ENCODE peak calls at places on chromosomes 1 and 21, in seven cellular contexts. One of them, this sample, is unnamed.

GRCh38 chr1:151512326-151512725 is 1.1 kb downstream of the CGN start:
- DNase-seq in activated T-helper 1 cell treated with Interleukin-2 at 50 U/mL for 16 hours: no peak
- DNase-seq in stimulated activated CD8-positive, alpha-beta memory T cell treated with anti-CD3 and anti-CD28 coated beads, Interleukin-2, amount 100 ng/mL, for 48 hours: no peak
- DNase-seq in astrocyte: no peak
- DNase-seq in posterior cingulate gyrus: no peak
- DNase-seq in endodermal cell: peak; percentile 63
- DNase-seq in memory B cell: no peak
- DNase-seq in this sample: no peak

GRCh38 chr1:160267284-160267991 is 5.1 kb upstream of the DCAF8 start:
- DNase-seq in activated T-helper 1 cell treated with Interleukin-2 at 50 U/mL for 16 hours: no peak
- DNase-seq in stimulated activated CD8-positive, alpha-beta memory T cell treated with anti-CD3 and anti-CD28 coated beads, Interleukin-2, amount 100 ng/mL, for 48 hours: no peak
- DNase-seq in astrocyte: no peak
- DNase-seq in posterior cingulate gyrus: no peak
- DNase-seq in endodermal cell: no peak
- DNase-seq in memory B cell: no peak
- DNase-seq in this sample: no peak

GRCh38 chr1:76669146-76669545 is 198.1 kb upstream of the ST6GALNAC5 start:
- DNase-seq in activated T-helper 1 cell treated with Interleukin-2 at 50 U/mL for 16 hours: no peak
- DNase-seq in stimulated activated CD8-positive, alpha-beta memory T cell treated with anti-CD3 and anti-CD28 coated beads, Interleukin-2, amount 100 ng/mL, for 48 hours: no peak
- DNase-seq in astrocyte: no peak
- DNase-seq in posterior cingulate gyrus: no peak
- DNase-seq in endodermal cell: no peak
- DNase-seq in memory B cell: no peak
- DNase-seq in this sample: no peak

GRCh38 chr1:90723561-90724108 is 6.5 kb upstream of the BARHL2 start:
- DNase-seq in activated T-helper 1 cell treated with Interleukin-2 at 50 U/mL for 16 hours: no peak
- DNase-seq in stimulated activated CD8-positive, alpha-beta memory T cell treated with anti-CD3 and anti-CD28 coated beads, Interleukin-2, amount 100 ng/mL, for 48 hours: no peak
- DNase-seq in astrocyte: no peak
- DNase-seq in posterior cingulate gyrus: no peak
- DNase-seq in endodermal cell: peak; percentile 97
- DNase-seq in memory B cell: no peak
- DNase-seq in this sample: no peak

GRCh38 chr1:170668301-170668789 is 4.4 kb downstream of the PRRX1 start:
- DNase-seq in activated T-helper 1 cell treated with Interleukin-2 at 50 U/mL for 16 hours: no peak
- DNase-seq in stimulated activated CD8-positive, alpha-beta memory T cell treated with anti-CD3 and anti-CD28 coated beads, Interleukin-2, amount 100 ng/mL, for 48 hours: no peak
- DNase-seq in astrocyte: no peak
- DNase-seq in posterior cingulate gyrus: no peak
- DNase-seq in endodermal cell: peak; percentile 74
- DNase-seq in memory B cell: no peak
- DNase-seq in this sample: no peak

GRCh38 chr1:70091811-70092210 is 113.6 kb downstream of the LRRC40 start:
- DNase-seq in activated T-helper 1 cell treated with Interleukin-2 at 50 U/mL for 16 hours: no peak
- DNase-seq in stimulated activated CD8-positive, alpha-beta memory T cell treated with anti-CD3 and anti-CD28 coated beads, Interleukin-2, amount 100 ng/mL, for 48 hours: no peak
- DNase-seq in astrocyte: no peak
- DNase-seq in posterior cingulate gyrus: no peak
- DNase-seq in endodermal cell: no peak
- DNase-seq in memory B cell: no peak
- DNase-seq in this sample: no peak

GRCh38 chr1:9404541-9404940 is 111.8 kb downstream of the SPSB1 start:
- DNase-seq in activated T-helper 1 cell treated with Interleukin-2 at 50 U/mL for 16 hours: no peak
- DNase-seq in stimulated activated CD8-positive, alpha-beta memory T cell treated with anti-CD3 and anti-CD28 coated beads, Interleukin-2, amount 100 ng/mL, for 48 hours: no peak
- DNase-seq in astrocyte: no peak
- DNase-seq in posterior cingulate gyrus: no peak
- DNase-seq in endodermal cell: no peak
- DNase-seq in memory B cell: no peak
- DNase-seq in this sample: no peak

GRCh38 chr21:23853796-23854379 is 1753.4 kb downstream of the MRPL39 start:
- DNase-seq in activated T-helper 1 cell treated with Interleukin-2 at 50 U/mL for 16 hours: no peak
- DNase-seq in stimulated activated CD8-positive, alpha-beta memory T cell treated with anti-CD3 and anti-CD28 coated beads, Interleukin-2, amount 100 ng/mL, for 48 hours: no peak
- DNase-seq in astrocyte: no peak
- DNase-seq in posterior cingulate gyrus: no peak
- DNase-seq in endodermal cell: no peak
- DNase-seq in memory B cell: peak; percentile 23
- DNase-seq in this sample: no peak

GRCh38 chr21:29205988-29206387 is 75.5 kb downstream of the MAP3K7CL start:
- DNase-seq in activated T-helper 1 cell treated with Interleukin-2 at 50 U/mL for 16 hours: no peak
- DNase-seq in stimulated activated CD8-positive, alpha-beta memory T cell treated with anti-CD3 and anti-CD28 coated beads, Interleukin-2, amount 100 ng/mL, for 48 hours: no peak
- DNase-seq in astrocyte: no peak
- DNase-seq in posterior cingulate gyrus: no peak
- DNase-seq in endodermal cell: no peak
- DNase-seq in memory B cell: no peak
- DNase-seq in this sample: no peak

GRCh38 chr1:150366416-150367296 is 2.7 kb downstream of the RPRD2 start:
- DNase-seq in activated T-helper 1 cell treated with Interleukin-2 at 50 U/mL for 16 hours: no peak
- DNase-seq in stimulated activated CD8-positive, alpha-beta memory T cell treated with anti-CD3 and anti-CD28 coated beads, Interleukin-2, amount 100 ng/mL, for 48 hours: no peak
- DNase-seq in astrocyte: peak; percentile 11
- DNase-seq in posterior cingulate gyrus: no peak
- DNase-seq in endodermal cell: no peak
- DNase-seq in memory B cell: no peak
- DNase-seq in this sample: no peak

GRCh38 chr1:151949371-151950193 is 40.3 kb upstream of the THEM4 start:
- DNase-seq in activated T-helper 1 cell treated with Interleukin-2 at 50 U/mL for 16 hours: no peak
- DNase-seq in stimulated activated CD8-positive, alpha-beta memory T cell treated with anti-CD3 and anti-CD28 coated beads, Interleukin-2, amount 100 ng/mL, for 48 hours: no peak
- DNase-seq in astrocyte: no peak
- DNase-seq in posterior cingulate gyrus: no peak
- DNase-seq in endodermal cell: no peak
- DNase-seq in memory B cell: no peak
- DNase-seq in this sample: no peak

GRCh38 chr1:109773900-109774485 is 10.3 kb upstream of the EPS8L3 start:
- DNase-seq in activated T-helper 1 cell treated with Interleukin-2 at 50 U/mL for 16 hours: no peak
- DNase-seq in stimulated activated CD8-positive, alpha-beta memory T cell treated with anti-CD3 and anti-CD28 coated beads, Interleukin-2, amount 100 ng/mL, for 48 hours: no peak
- DNase-seq in astrocyte: no peak
- DNase-seq in posterior cingulate gyrus: no peak
- DNase-seq in endodermal cell: no peak
- DNase-seq in memory B cell: no peak
- DNase-seq in this sample: no peak

GRCh38 chr1:8348056-8348776 is 30.3 kb downstream of the SLC45A1 start:
- DNase-seq in activated T-helper 1 cell treated with Interleukin-2 at 50 U/mL for 16 hours: no peak
- DNase-seq in stimulated activated CD8-positive, alpha-beta memory T cell treated with anti-CD3 and anti-CD28 coated beads, Interleukin-2, amount 100 ng/mL, for 48 hours: no peak
- DNase-seq in astrocyte: no peak
- DNase-seq in posterior cingulate gyrus: no peak
- DNase-seq in endodermal cell: no peak
- DNase-seq in memory B cell: no peak
- DNase-seq in this sample: no peak

GRCh38 chr1:167467126-167467725 is 51.1 kb downstream of the CD247 start:
- DNase-seq in activated T-helper 1 cell treated with Interleukin-2 at 50 U/mL for 16 hours: no peak
- DNase-seq in stimulated activated CD8-positive, alpha-beta memory T cell treated with anti-CD3 and anti-CD28 coated beads, Interleukin-2, amount 100 ng/mL, for 48 hours: no peak
- DNase-seq in astrocyte: no peak
- DNase-seq in posterior cingulate gyrus: no peak
- DNase-seq in endodermal cell: no peak
- DNase-seq in memory B cell: no peak
- DNase-seq in this sample: no peak

GRCh38 chr1:246772686-246773085 is 48.5 kb downstream of the SCCPDH start:
- DNase-seq in activated T-helper 1 cell treated with Interleukin-2 at 50 U/mL for 16 hours: no peak
- DNase-seq in stimulated activated CD8-positive, alpha-beta memory T cell treated with anti-CD3 and anti-CD28 coated beads, Interleukin-2, amount 100 ng/mL, for 48 hours: no peak
- DNase-seq in astrocyte: no peak
- DNase-seq in posterior cingulate gyrus: no peak
- DNase-seq in endodermal cell: no peak
- DNase-seq in memory B cell: no peak
- DNase-seq in this sample: no peak

GRCh38 chr1:201329286-201329685 is 46.0 kb downstream of the PKP1 start:
- DNase-seq in activated T-helper 1 cell treated with Interleukin-2 at 50 U/mL for 16 hours: no peak
- DNase-seq in stimulated activated CD8-positive, alpha-beta memory T cell treated with anti-CD3 and anti-CD28 coated beads, Interleukin-2, amount 100 ng/mL, for 48 hours: no peak
- DNase-seq in astrocyte: peak; percentile 39
- DNase-seq in posterior cingulate gyrus: no peak
- DNase-seq in endodermal cell: no peak
- DNase-seq in memory B cell: no peak
- DNase-seq in this sample: no peak

GRCh38 chr1:55249646-55250398 is 34.7 kb upstream of the USP24 start:
- DNase-seq in activated T-helper 1 cell treated with Interleukin-2 at 50 U/mL for 16 hours: no peak
- DNase-seq in stimulated activated CD8-positive, alpha-beta memory T cell treated with anti-CD3 and anti-CD28 coated beads, Interleukin-2, amount 100 ng/mL, for 48 hours: no peak
- DNase-seq in astrocyte: no peak
- DNase-seq in posterior cingulate gyrus: no peak
- DNase-seq in endodermal cell: no peak
- DNase-seq in memory B cell: no peak
- DNase-seq in this sample: no peak

GRCh38 chr21:44487831-44488230 is 32.5 kb downstream of the LRRC3 start:
- DNase-seq in activated T-helper 1 cell treated with Interleukin-2 at 50 U/mL for 16 hours: no peak
- DNase-seq in stimulated activated CD8-positive, alpha-beta memory T cell treated with anti-CD3 and anti-CD28 coated beads, Interleukin-2, amount 100 ng/mL, for 48 hours: peak; percentile 51
- DNase-seq in astrocyte: no peak
- DNase-seq in posterior cingulate gyrus: no peak
- DNase-seq in endodermal cell: peak; percentile 85
- DNase-seq in memory B cell: no peak
- DNase-seq in this sample: no peak

GRCh38 chr1:85074365-85074964 is 26.2 kb upstream of the MCOLN3 start:
- DNase-seq in activated T-helper 1 cell treated with Interleukin-2 at 50 U/mL for 16 hours: no peak
- DNase-seq in stimulated activated CD8-positive, alpha-beta memory T cell treated with anti-CD3 and anti-CD28 coated beads, Interleukin-2, amount 100 ng/mL, for 48 hours: no peak
- DNase-seq in astrocyte: no peak
- DNase-seq in posterior cingulate gyrus: no peak
- DNase-seq in endodermal cell: no peak
- DNase-seq in memory B cell: no peak
- DNase-seq in this sample: no peak